ENCODE peak calls at places on chromosomes 12 and 14, in eight cellular contexts. One of them, this sample, is unnamed.

GRCh38 chr12:32365473-32366064 is 33.8 kb upstream of the FGD4 start:
- DNase-seq in endothelial cell of umbilical vein: peak
- DNase-seq in transverse colon: peak
- DNase-seq in left lung: no peak
- DNase-seq in nephron progenitor cell: peak
- DNase-seq in Calu3: peak
- DNase-seq in tibial artery: no peak
- DNase-seq in H9: peak
- DNase-seq in this sample: peak

GRCh38 chr14:96666088-96666487 is 131.1 kb upstream of the VRK1 start:
- DNase-seq in endothelial cell of umbilical vein: no peak
- DNase-seq in H9: no peak
- DNase-seq in transverse colon: no peak
- DNase-seq in left lung: no peak
- DNase-seq in nephron progenitor cell: no peak
- DNase-seq in tibial artery: no peak
- DNase-seq in Calu3: no peak
- DNase-seq in this sample: no peak

GRCh38 chr12:93777249-93777648 is 100.1 kb downstream of the CRADD start:
- DNase-seq in left lung: no peak
- DNase-seq in H9: no peak
- DNase-seq in endothelial cell of umbilical vein: peak
- DNase-seq in tibial artery: no peak
- DNase-seq in transverse colon: no peak
- DNase-seq in nephron progenitor cell: no peak
- DNase-seq in Calu3: no peak
- DNase-seq in this sample: no peak

GRCh38 chr14:55353686-55354467 is 57.8 kb downstream of the ATG14 start:
- DNase-seq in tibial artery: no peak
- DNase-seq in transverse colon: peak
- DNase-seq in H9: no peak
- DNase-seq in nephron progenitor cell: no peak
- DNase-seq in Calu3: no peak
- DNase-seq in endothelial cell of umbilical vein: no peak
- DNase-seq in left lung: no peak
- DNase-seq in this sample: peak

GRCh38 chr14:99706121-99706900 is 22.2 kb downstream of the CYP46A1 start:
- DNase-seq in Calu3: no peak
- DNase-seq in endothelial cell of umbilical vein: no peak
- DNase-seq in transverse colon: no peak
- DNase-seq in H9: peak
- DNase-seq in left lung: no peak
- DNase-seq in nephron progenitor cell: no peak
- DNase-seq in tibial artery: no peak
- DNase-seq in this sample: no peak

GRCh38 chr14:33451211-33451610 is 499.7 kb downstream of the EGLN3 start:
- DNase-seq in transverse colon: no peak
- DNase-seq in tibial artery: no peak
- DNase-seq in endothelial cell of umbilical vein: no peak
- DNase-seq in nephron progenitor cell: no peak
- DNase-seq in H9: no peak
- DNase-seq in left lung: no peak
- DNase-seq in Calu3: no peak
- DNase-seq in this sample: no peak

GRCh38 chr14:77674931-77675330 is 32.9 kb downstream of the ALKBH1 start:
- DNase-seq in tibial artery: no peak
- DNase-seq in endothelial cell of umbilical vein: no peak
- DNase-seq in H9: no peak
- DNase-seq in Calu3: no peak
- DNase-seq in left lung: no peak
- DNase-seq in nephron progenitor cell: no peak
- DNase-seq in transverse colon: peak
- DNase-seq in this sample: no peak

GRCh38 chr12:105921872-105922669 is 216.7 kb downstream of the NUAK1 start:
- DNase-seq in transverse colon: no peak
- DNase-seq in Calu3: no peak
- DNase-seq in nephron progenitor cell: no peak
- DNase-seq in left lung: no peak
- DNase-seq in tibial artery: no peak
- DNase-seq in endothelial cell of umbilical vein: no peak
- DNase-seq in H9: no peak
- DNase-seq in this sample: no peak

GRCh38 chr14:76546426-76547221 is 170.7 kb downstream of the ESRRB start:
- DNase-seq in tibial artery: no peak
- DNase-seq in Calu3: peak
- DNase-seq in endothelial cell of umbilical vein: peak
- DNase-seq in H9: peak
- DNase-seq in left lung: no peak
- DNase-seq in nephron progenitor cell: peak
- DNase-seq in transverse colon: no peak
- DNase-seq in this sample: peak

GRCh38 chr12:23867794-23868193 is 81.7 kb downstream of the SOX5 start:
- DNase-seq in endothelial cell of umbilical vein: no peak
- DNase-seq in tibial artery: no peak
- DNase-seq in H9: no peak
- DNase-seq in transverse colon: no peak
- DNase-seq in Calu3: no peak
- DNase-seq in nephron progenitor cell: no peak
- DNase-seq in left lung: no peak
- DNase-seq in this sample: no peak

GRCh38 chr12:4595881-4596280 is 33.9 kb downstream of the DYRK4 start:
- DNase-seq in left lung: no peak
- DNase-seq in H9: no peak
- DNase-seq in Calu3: no peak
- DNase-seq in nephron progenitor cell: no peak
- DNase-seq in tibial artery: no peak
- DNase-seq in transverse colon: no peak
- DNase-seq in endothelial cell of umbilical vein: no peak
- DNase-seq in this sample: no peak

GRCh38 chr12:953776-954175 is 4.3 kb upstream of the RAD52 start:
- DNase-seq in endothelial cell of umbilical vein: peak
- DNase-seq in transverse colon: no peak
- DNase-seq in Calu3: no peak
- DNase-seq in left lung: no peak
- DNase-seq in nephron progenitor cell: no peak
- DNase-seq in tibial artery: no peak
- DNase-seq in H9: no peak
- DNase-seq in this sample: peak

GRCh38 chr14:90795744-90796143 is 20.5 kb downstream of the TTC7B start:
- DNase-seq in H9: no peak
- DNase-seq in left lung: no peak
- DNase-seq in Calu3: no peak
- DNase-seq in tibial artery: no peak
- DNase-seq in endothelial cell of umbilical vein: peak
- DNase-seq in nephron progenitor cell: no peak
- DNase-seq in transverse colon: no peak
- DNase-seq in this sample: peak

GRCh38 chr12:113476093-113476986 is 4.7 kb upstream of the LHX5 start:
- DNase-seq in left lung: no peak
- DNase-seq in transverse colon: no peak
- DNase-seq in nephron progenitor cell: no peak
- DNase-seq in endothelial cell of umbilical vein: no peak
- DNase-seq in Calu3: no peak
- DNase-seq in H9: no peak
- DNase-seq in tibial artery: no peak
- DNase-seq in this sample: no peak

GRCh38 chr12:128876559-128876958 is 23.3 kb downstream of the GLT1D1 start:
- DNase-seq in endothelial cell of umbilical vein: no peak
- DNase-seq in Calu3: no peak
- DNase-seq in left lung: no peak
- DNase-seq in transverse colon: no peak
- DNase-seq in nephron progenitor cell: no peak
- DNase-seq in tibial artery: no peak
- DNase-seq in H9: no peak
- DNase-seq in this sample: no peak

GRCh38 chr12:44143170-44143569 is 307.3 kb downstream of the TMEM117 start:
- DNase-seq in Calu3: no peak
- DNase-seq in H9: no peak
- DNase-seq in transverse colon: no peak
- DNase-seq in tibial artery: no peak
- DNase-seq in left lung: no peak
- DNase-seq in endothelial cell of umbilical vein: no peak
- DNase-seq in nephron progenitor cell: no peak
- DNase-seq in this sample: no peak

GRCh38 chr12:20722142-20722541 is 27.0 kb downstream of the SLCO1C1 start:
- DNase-seq in left lung: no peak
- DNase-seq in transverse colon: peak
- DNase-seq in nephron progenitor cell: no peak
- DNase-seq in H9: no peak
- DNase-seq in endothelial cell of umbilical vein: peak
- DNase-seq in tibial artery: no peak
- DNase-seq in Calu3: no peak
- DNase-seq in this sample: no peak

GRCh38 chr12:16681196-16681595 is 75.2 kb upstream of the LMO3 start:
- DNase-seq in endothelial cell of umbilical vein: no peak
- DNase-seq in left lung: no peak
- DNase-seq in transverse colon: no peak
- DNase-seq in tibial artery: no peak
- DNase-seq in H9: no peak
- DNase-seq in nephron progenitor cell: no peak
- DNase-seq in Calu3: no peak
- DNase-seq in this sample: no peak

GRCh38 chr12:16685107-16685506 is 79.1 kb upstream of the LMO3 start:
- DNase-seq in tibial artery: no peak
- DNase-seq in H9: no peak
- DNase-seq in endothelial cell of umbilical vein: no peak
- DNase-seq in nephron progenitor cell: no peak
- DNase-seq in left lung: no peak
- DNase-seq in transverse colon: no peak
- DNase-seq in Calu3: no peak
- DNase-seq in this sample: peak
- TF ChIP-seq CTCF in tibial artery: peak
- TF ChIP-seq CTCF in H9: peak
- TF ChIP-seq CTCF in endothelial cell of umbilical vein: no peak
- TF ChIP-seq CTCF in nephron progenitor cell: no peak
- TF ChIP-seq CTCF in left lung: no peak
- TF ChIP-seq CTCF in transverse colon: no peak
- TF ChIP-seq CTCF in Calu3: no peak
- TF ChIP-seq CTCF in this sample: peak

DNA sequence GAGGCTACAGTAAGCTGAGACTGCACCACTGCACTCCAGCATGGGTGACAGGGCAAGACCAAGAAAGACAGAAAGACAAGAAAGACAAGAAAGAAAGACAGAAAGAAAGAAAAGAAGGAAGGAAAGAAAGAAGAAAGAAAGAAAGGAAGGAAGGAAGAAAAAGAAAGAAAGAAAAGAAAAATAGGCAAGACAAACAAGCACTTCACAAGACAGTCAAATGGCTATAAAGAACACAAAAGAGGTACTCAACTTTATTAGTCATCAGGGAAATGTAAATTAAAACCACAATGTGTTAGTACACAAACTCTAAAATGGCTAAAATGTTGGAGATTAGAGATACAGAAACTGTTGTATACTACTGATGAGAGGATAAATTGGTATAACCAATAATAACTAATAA is 6.6 kb downstream of the ATXN3 start:
- DNase-seq in nephron progenitor cell: no peak
- DNase-seq in tibial artery: no peak
- DNase-seq in Calu3: no peak
- DNase-seq in H9: no peak
- DNase-seq in endothelial cell of umbilical vein: no peak
- DNase-seq in left lung: no peak
- DNase-seq in transverse colon: no peak
- DNase-seq in this sample: peak
- TF ChIP-seq CTCF in nephron progenitor cell: no peak
- TF ChIP-seq CTCF in tibial artery: no peak
- TF ChIP-seq CTCF in Calu3: no peak
- TF ChIP-seq CTCF in H9: no peak
- TF ChIP-seq CTCF in endothelial cell of umbilical vein: no peak
- TF ChIP-seq CTCF in left lung: no peak
- TF ChIP-seq CTCF in transverse colon: no peak
- TF ChIP-seq CTCF in this sample: no peak

GRCh38 chr14:21436567-21437062 is 19.3 kb downstream of the CHD8 start:
- DNase-seq in endothelial cell of umbilical vein: no peak
- DNase-seq in nephron progenitor cell: no peak
- DNase-seq in H9: no peak
- DNase-seq in transverse colon: no peak
- DNase-seq in left lung: no peak
- DNase-seq in Calu3: no peak
- DNase-seq in tibial artery: no peak
- DNase-seq in this sample: peak

GRCh38 chr14:21440857-21441256 is 15.1 kb downstream of the CHD8 start:
- DNase-seq in tibial artery: no peak
- DNase-seq in left lung: no peak
- DNase-seq in nephron progenitor cell: no peak
- DNase-seq in H9: no peak
- DNase-seq in transverse colon: no peak
- DNase-seq in Calu3: no peak
- DNase-seq in endothelial cell of umbilical vein: no peak
- DNase-seq in this sample: no peak

GRCh38 chr14:21437063-21437901 is 18.6 kb downstream of the CHD8 start:
- DNase-seq in tibial artery: peak
- DNase-seq in endothelial cell of umbilical vein: peak
- DNase-seq in left lung: peak
- DNase-seq in H9: peak
- DNase-seq in nephron progenitor cell: peak
- DNase-seq in Calu3: peak
- DNase-seq in transverse colon: peak
- DNase-seq in this sample: peak
- TF ChIP-seq CTCF in tibial artery: peak
- TF ChIP-seq CTCF in endothelial cell of umbilical vein: no peak
- TF ChIP-seq CTCF in left lung: no peak
- TF ChIP-seq CTCF in H9: no peak
- TF ChIP-seq CTCF in nephron progenitor cell: no peak
- TF ChIP-seq CTCF in Calu3: no peak
- TF ChIP-seq CTCF in transverse colon: no peak
- TF ChIP-seq CTCF in this sample: no peak

GRCh38 chr12:132373967-132374820 is 44.8 kb upstream of the GALNT9 start:
- DNase-seq in tibial artery: no peak
- DNase-seq in Calu3: no peak
- DNase-seq in endothelial cell of umbilical vein: no peak
- DNase-seq in nephron progenitor cell: no peak
- DNase-seq in H9: no peak
- DNase-seq in transverse colon: no peak
- DNase-seq in left lung: peak
- DNase-seq in this sample: no peak
- TF ChIP-seq CTCF in tibial artery: no peak
- TF ChIP-seq CTCF in Calu3: no peak
- TF ChIP-seq CTCF in endothelial cell of umbilical vein: no peak
- TF ChIP-seq CTCF in nephron progenitor cell: no peak
- TF ChIP-seq CTCF in H9: peak
- TF ChIP-seq CTCF in transverse colon: no peak
- TF ChIP-seq CTCF in left lung: no peak
- TF ChIP-seq CTCF in this sample: no peak